ENCODE peak calls at places on chromosomes 5 and 9, in four cellular contexts. Z, U, B and E are unnamed samples.

GRCh38 chr9:86614871-86615849 is 260.9 kb upstream of the TUT7 start:
- DNase-seq in Z (peak; percentile 24), U (peak; percentile 37), B (peak; percentile 16), E (no peak)

GRCh38 chr5:172839669-172840068 is 5.6 kb downstream of the ERGIC1 start:
- DNase-seq in Z (no peak), U (no peak), B (no peak), E (no peak)

GRCh38 chr5:128144491-128144890 is 60.9 kb downstream of the SLC12A2 start:
- DNase-seq in Z (no peak), U (peak; percentile 0), B (no peak), E (no peak)

GRCh38 chr5:75089662-75090061 is 37.3 kb upstream of the GCNT4 start:
- DNase-seq in Z (no peak), U (no peak), B (no peak), E (no peak)

GRCh38 chr5:132754947-132755346 is 7.7 kb downstream of the CCNI2 start:
- DNase-seq in Z (no peak), U (peak; percentile 49), B (no peak), E (no peak)

GRCh38 chr5:40628428-40628827 is 51.3 kb upstream of the PTGER4 start:
- DNase-seq in Z (no peak), U (no peak), B (no peak), E (no peak)

GRCh38 chr5:110017854-110018253 is 328.1 kb downstream of the MAN2A1 start:
- DNase-seq in Z (no peak), U (peak; percentile 47), B (no peak), E (no peak)

GRCh38 chr9:73038613-73039012 is 85.8 kb upstream of the ALDH1A1 start:
- DNase-seq in Z (peak; percentile 12), U (no peak), B (no peak), E (no peak)

GRCh38 chr9:93071464-93071863 is 13.0 kb downstream of the SUSD3 start:
- DNase-seq in Z (peak; percentile 62), U (peak; percentile 31), B (peak; percentile 96), E (no peak)

GRCh38 chr5:7078901-7079300 is 317.0 kb upstream of the ADCY2 start:
- DNase-seq in Z (peak; percentile 50), U (no peak), B (no peak), E (no peak)

GRCh38 chr5:110031402-110032140 is 341.8 kb downstream of the MAN2A1 start:
- DNase-seq in Z (no peak), U (no peak), B (no peak), E (no peak)

GRCh38 chr5:112685386-112685785 is 52.3 kb upstream of the APC start:
- DNase-seq in Z (no peak), U (no peak), B (no peak), E (no peak)

GRCh38 chr5:63128018-63128417 is 549.4 kb downstream of the LRRC70 start:
- DNase-seq in Z (no peak), U (no peak), B (no peak), E (no peak)

GRCh38 chr5:142108432-142109355 is at the start of gene NDFIP1:
- DNase-seq in Z (peak; percentile 84), U (peak; percentile 54), B (peak; percentile 88), E (no peak)

GRCh38 chr9:113454914-113455761 is 8.4 kb upstream of the RGS3 start:
- DNase-seq in Z (no peak), U (peak; percentile 83), B (peak; percentile 61), E (no peak)

GRCh38 chr5:150376799-150377771 is 19.6 kb downstream of the TCOF1 start:
- DNase-seq in Z (no peak), U (no peak), B (no peak), E (no peak)

GRCh38 chr5:34803974-34804373 is 35.0 kb upstream of the TTC23L start:
- DNase-seq in Z (no peak), U (no peak), B (no peak), E (no peak)

GRCh38 chr5:168648016-168648415 is 68.8 kb upstream of the PANK3 start:
- DNase-seq in Z (no peak), U (no peak), B (no peak), E (no peak)

GRCh38 chr5:4230531-4230904 is 634.9 kb downstream of the IRX1 start:
- DNase-seq in Z (no peak), U (no peak), B (no peak), E (no peak)

GRCh38 chr5:91031396-91031741 is 351.7 kb downstream of the ARRDC3 start:
- DNase-seq in Z (no peak), U (no peak), B (no peak), E (no peak)

GRCh38 chr9:125261501-125262216 is at the start of gene GAPVD1:
- DNase-seq in Z (peak; percentile 92), U (peak; percentile 93), B (peak; percentile 99), E (peak; percentile 88)

GRCh38 chr5:127813633-127814171 is 110.5 kb downstream of the CCDC192 start:
- DNase-seq in Z (no peak), U (no peak), B (no peak), E (no peak)

GRCh38 chr5:123287881-123288280 is 135.3 kb downstream of the CEP120 start:
- DNase-seq in Z (no peak), U (no peak), B (no peak), E (no peak)

GRCh38 chr9:81414836-81415235 is 274.5 kb downstream of the TLE1 start:
- DNase-seq in Z (no peak), U (no peak), B (no peak), E (no peak)

GRCh38 chr9:893115-893514 is 51.6 kb downstream of the DMRT1 start:
- DNase-seq in Z (no peak), U (no peak), B (no peak), E (no peak)
- TF ChIP-seq TCF7 in Z (no peak), U (no peak), B (no peak), E (no peak)

GRCh38 chr5:140106805-140107311 is 7.1 kb upstream of the PURA start:
- DNase-seq in Z (no peak), U (no peak), B (no peak), E (no peak)

GRCh38 chr5:140109818-140110733 is 3.8 kb upstream of the PURA start:
- DNase-seq in Z (no peak), U (no peak), B (no peak), E (no peak)

GRCh38 chr5:140107312-140108092 is 6.4 kb upstream of the PURA start:
- DNase-seq in Z (peak; percentile 88), U (peak; percentile 80), B (peak; percentile 89), E (peak; percentile 68)

GRCh38 chr5:140109050-140109817 is 4.7 kb upstream of the PURA start:
- DNase-seq in Z (no peak), U (no peak), B (no peak), E (no peak)

DNA sequence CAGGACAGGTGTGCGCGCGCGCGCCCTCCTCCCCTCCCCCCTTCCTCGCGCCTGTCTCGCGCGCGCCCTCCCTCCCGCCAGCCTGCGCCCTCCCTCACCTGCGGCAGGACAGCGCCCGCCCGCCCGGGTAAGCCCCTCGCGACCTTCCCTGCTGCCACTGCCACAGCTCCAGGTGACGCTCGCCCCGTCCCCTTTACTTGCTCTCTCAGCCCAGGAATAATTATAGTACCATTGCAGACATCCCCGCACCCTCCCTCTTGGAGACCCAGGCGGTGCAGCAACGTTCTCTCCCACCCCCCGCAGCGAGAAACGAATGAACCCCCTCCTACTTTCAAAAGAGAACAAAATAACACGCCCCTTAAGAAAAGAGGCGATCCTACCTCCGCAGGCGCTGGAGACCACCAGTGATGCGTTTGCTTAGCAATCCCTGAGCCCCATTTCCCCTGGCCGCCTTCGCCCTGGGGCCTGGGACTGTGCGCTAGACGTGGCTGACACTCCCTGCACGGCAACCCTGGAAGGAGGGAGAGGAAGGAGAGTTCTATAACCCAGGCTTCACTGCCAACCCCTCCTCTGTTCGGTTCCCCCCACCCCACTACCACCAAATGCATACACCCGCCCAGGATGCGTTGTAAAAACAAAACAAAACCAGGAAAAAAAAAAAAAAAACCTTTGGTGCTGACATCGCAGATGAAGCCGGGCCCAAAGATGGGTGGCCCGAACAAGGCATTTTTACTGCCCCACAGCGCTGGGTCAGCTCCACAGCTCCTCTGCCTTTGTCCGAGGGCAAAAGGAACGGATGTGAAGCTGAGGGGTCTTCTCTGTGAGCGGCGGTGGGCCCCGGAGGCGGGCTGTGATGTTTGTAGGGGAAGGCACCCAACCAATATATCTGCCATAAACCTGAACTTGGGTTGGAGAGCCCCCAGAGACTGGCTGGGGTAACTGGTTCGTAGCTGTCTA is 5.5 kb upstream of the PURA start:
- DNase-seq in Z (peak; percentile 45), U (no peak), B (no peak), E (no peak)
- TF ChIP-seq TCF7 in Z (no peak), U (no peak), B (no peak), E (no peak)

DNA sequence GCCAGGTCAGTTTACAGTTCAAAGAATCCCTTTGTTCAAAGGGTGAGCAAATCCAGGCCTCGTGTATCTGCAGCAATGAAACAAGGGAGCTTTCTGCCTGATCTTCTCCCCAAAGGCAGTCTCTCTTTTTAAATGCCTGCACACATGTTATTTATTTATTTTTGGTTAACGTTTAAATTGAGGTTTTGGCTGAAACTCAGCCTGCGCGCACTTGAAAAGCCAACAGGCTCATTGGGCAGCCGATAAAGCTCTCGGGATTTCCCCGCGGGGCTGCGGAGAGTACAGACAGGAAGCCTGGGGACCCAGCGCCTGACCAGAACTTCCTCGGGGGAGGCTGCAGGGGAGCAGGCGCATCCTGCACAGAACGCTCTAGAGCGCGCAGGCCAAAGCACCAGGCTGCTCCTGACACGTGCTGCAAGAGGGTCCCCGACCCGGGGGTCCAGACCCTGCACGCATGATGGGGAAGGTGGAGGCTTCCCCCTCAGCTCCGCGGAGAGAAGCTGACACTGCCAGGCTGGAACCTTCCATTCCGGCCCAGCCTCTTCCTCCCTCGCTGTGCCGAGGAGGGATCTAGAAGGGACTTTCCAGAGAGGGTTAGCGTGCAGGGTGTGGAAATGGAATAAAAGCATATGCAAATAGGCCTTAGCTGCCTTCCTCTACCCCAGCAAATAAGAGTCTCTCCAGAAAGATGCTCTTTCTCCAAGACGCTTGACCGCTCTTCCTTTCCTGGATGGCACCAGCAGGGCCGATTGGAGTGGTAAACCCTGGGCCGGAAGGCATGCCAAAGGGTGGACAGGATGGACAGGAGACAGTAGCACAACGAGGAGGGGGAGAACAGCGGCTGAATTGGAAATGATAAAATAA is 46.1 kb downstream of the PTTG1 start:
- DNase-seq in Z (peak; percentile 57), U (peak; percentile 97), B (no peak), E (peak; percentile 96)
- TF ChIP-seq TCF7 in Z (no peak), U (no peak), B (no peak), E (peak; percentile 66)

GRCh38 chr9:12723409-12724028 is 30.3 kb downstream of the TYRP1 start:
- DNase-seq in Z (no peak), U (peak; percentile 10), B (no peak), E (no peak)
- TF ChIP-seq TCF7 in Z (no peak), U (no peak), B (no peak), E (no peak)

DNA sequence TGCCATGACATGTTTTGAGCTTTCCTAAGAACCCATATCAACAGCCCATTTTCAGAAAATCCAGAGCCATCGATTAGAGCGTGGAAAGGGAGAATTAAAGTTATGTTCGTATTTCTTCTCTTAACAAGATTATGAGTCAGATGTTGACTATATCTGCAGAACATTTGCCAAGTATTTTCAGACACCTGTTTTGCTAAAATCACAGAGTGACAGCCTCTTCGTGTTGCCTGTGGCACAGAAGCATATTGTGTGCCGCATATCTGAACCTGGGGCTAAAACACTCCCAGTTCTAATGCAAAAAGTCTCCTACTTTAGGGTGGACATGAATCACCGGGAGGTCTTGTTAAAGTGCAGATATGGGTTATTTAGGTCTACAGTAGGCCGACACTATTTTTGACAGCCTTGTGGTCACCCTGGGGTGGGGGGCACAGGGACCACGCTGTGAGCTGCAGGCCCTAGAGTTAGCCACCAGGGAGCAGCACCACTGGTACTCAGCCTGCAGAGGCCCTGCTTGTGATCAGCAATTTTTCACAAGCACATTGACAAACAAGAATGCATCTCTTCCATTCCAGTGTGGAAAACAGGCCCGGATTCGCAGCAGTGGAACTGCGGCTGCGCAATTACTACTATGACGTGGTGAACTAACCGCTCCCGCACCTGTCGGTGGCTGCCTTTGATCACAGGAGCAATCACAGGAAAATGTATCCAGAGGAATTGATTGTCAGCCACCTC is 93.5 kb downstream of the SYK start:
- DNase-seq in Z (peak; percentile 49), U (peak; percentile 10), B (peak; percentile 54), E (no peak)
- TF ChIP-seq TCF7 in Z (no peak), U (no peak), B (no peak), E (no peak)